ENCODE peak calls at places on chromosomes 4 and X, in six cellular contexts. V is NCI-H1105 treated with DMSO at 0.1 percent for 48 hours, U is MCF 10A, Z is mammary epithelial cell, J is fibroblast of the conjunctiva, S is NCI-H524. P is an unnamed sample.

GRCh38 chrX:12115377-12115776 is 22.9 kb upstream of the FRMPD4 start:
- DNase-seq in Z (no peak), U (peak; percentile 35), S (peak; percentile 10), V (no peak), J (no peak), P (peak; percentile 34)

GRCh38 chrX:69424161-69424560 is 80.0 kb upstream of the NALF2 start:
- DNase-seq in V (peak; percentile 1), J (peak; percentile 16), S (no peak), U (peak; percentile 27), Z (no peak), P (peak; percentile 22)

GRCh38 chr4:98546910-98547544 is 111.4 kb downstream of the TSPAN5 start:
- DNase-seq in Z (peak; percentile 30), S (no peak), J (peak; percentile 59), U (no peak), V (no peak), P (no peak)

GRCh38 chr4:160675550-160675949 is 1488.2 kb downstream of the FSTL5 start:
- DNase-seq in V (no peak), U (no peak), S (no peak), Z (no peak), J (no peak), P (no peak)

GRCh38 chr4:5708171-5708828 is at the start of gene EVC2:
- DNase-seq in J (no peak), V (no peak), S (no peak), U (peak; percentile 27), Z (peak; percentile 50), P (peak; percentile 23)

GRCh38 chr4:123750044-123750443 is 353.4 kb downstream of the SPRY1 start:
- DNase-seq in U (no peak), J (no peak), Z (no peak), S (peak; percentile 22), V (no peak), P (peak; percentile 20)

GRCh38 chr4:110009526-110009925 is 96.8 kb downstream of the EGF start:
- DNase-seq in S (no peak), Z (no peak), U (no peak), V (no peak), J (no peak), P (no peak)

GRCh38 chr4:28229092-28229491 is 1368.5 kb downstream of the STIM2 start:
- DNase-seq in S (no peak), Z (peak; percentile 85), U (peak; percentile 15), J (peak; percentile 14), V (no peak), P (peak; percentile 76)

GRCh38 chr4:156197216-156197615 is 243.6 kb upstream of the CTSO start:
- DNase-seq in V (no peak), U (no peak), J (no peak), S (no peak), Z (no peak), P (no peak)

GRCh38 chr4:168309781-168310180 is 8.8 kb downstream of the DDX60 start:
- DNase-seq in V (peak; percentile 44), U (no peak), Z (no peak), S (no peak), J (no peak), P (no peak)

GRCh38 chrX:98141466-98141865 is 1257.8 kb downstream of the RPA4 start:
- DNase-seq in V (no peak), Z (no peak), J (no peak), S (no peak), U (no peak), P (no peak)

GRCh38 chr4:2787230-2788100 is 5.4 kb upstream of the SH3BP2 start:
- DNase-seq in U (no peak), S (no peak), J (no peak), Z (no peak), V (no peak), P (no peak)